ENCODE peak calls at places on chromosomes 1 and 21, in ten cellular contexts. One of them, this sample, is unnamed.

GRCh38 chr1:116390195-116390594 is 17.2 kb downstream of the ATP1A1 start:
- DNase-seq in hepatocyte: no peak
- DNase-seq in K562: no peak
- DNase-seq in tibial artery: no peak
- DNase-seq in neural progenitor cell: no peak
- DNase-seq in AG10803: no peak
- DNase-seq in kidney epithelial cell: no peak
- DNase-seq in epithelial cell of esophagus: no peak
- DNase-seq in ovary: no peak
- DNase-seq in cardiac fibroblast: no peak
- DNase-seq in this sample: no peak

GRCh38 chr1:10890391-10891073 is 94.1 kb upstream of the CASZ1 start:
- DNase-seq in hepatocyte: peak
- DNase-seq in cardiac fibroblast: no peak
- DNase-seq in ovary: no peak
- DNase-seq in epithelial cell of esophagus: peak
- DNase-seq in tibial artery: no peak
- DNase-seq in AG10803: no peak
- DNase-seq in neural progenitor cell: no peak
- DNase-seq in K562: no peak
- DNase-seq in kidney epithelial cell: no peak
- DNase-seq in this sample: no peak

GRCh38 chr21:46066843-46067331 is 31.0 kb upstream of the COL6A2 start:
- DNase-seq in AG10803: peak
- DNase-seq in cardiac fibroblast: peak
- DNase-seq in neural progenitor cell: peak
- DNase-seq in tibial artery: peak
- DNase-seq in hepatocyte: no peak
- DNase-seq in kidney epithelial cell: no peak
- DNase-seq in K562: no peak
- DNase-seq in epithelial cell of esophagus: no peak
- DNase-seq in ovary: peak
- DNase-seq in this sample: no peak

GRCh38 chr1:244841274-244841927 is 5.9 kb downstream of the COX20 start:
- DNase-seq in K562: no peak
- DNase-seq in ovary: no peak
- DNase-seq in hepatocyte: no peak
- DNase-seq in epithelial cell of esophagus: no peak
- DNase-seq in cardiac fibroblast: no peak
- DNase-seq in tibial artery: no peak
- DNase-seq in AG10803: no peak
- DNase-seq in neural progenitor cell: no peak
- DNase-seq in kidney epithelial cell: no peak
- DNase-seq in this sample: no peak

GRCh38 chr1:241716915-241717651 is 65.0 kb downstream of the WDR64 start:
- DNase-seq in hepatocyte: no peak
- DNase-seq in tibial artery: no peak
- DNase-seq in ovary: no peak
- DNase-seq in kidney epithelial cell: no peak
- DNase-seq in AG10803: peak
- DNase-seq in neural progenitor cell: no peak
- DNase-seq in epithelial cell of esophagus: peak
- DNase-seq in K562: no peak
- DNase-seq in cardiac fibroblast: peak
- DNase-seq in this sample: no peak

GRCh38 chr1:234731371-234732085 is 121.5 kb upstream of the IRF2BP2 start:
- DNase-seq in K562: no peak
- DNase-seq in epithelial cell of esophagus: peak
- DNase-seq in hepatocyte: no peak
- DNase-seq in ovary: no peak
- DNase-seq in tibial artery: no peak
- DNase-seq in kidney epithelial cell: no peak
- DNase-seq in neural progenitor cell: no peak
- DNase-seq in AG10803: peak
- DNase-seq in cardiac fibroblast: peak
- DNase-seq in this sample: no peak

GRCh38 chr1:70353641-70354331 is 736 bp downstream of the ANKRD13C start:
- DNase-seq in kidney epithelial cell: peak
- DNase-seq in tibial artery: no peak
- DNase-seq in ovary: no peak
- DNase-seq in hepatocyte: peak
- DNase-seq in neural progenitor cell: peak
- DNase-seq in K562: peak
- DNase-seq in epithelial cell of esophagus: peak
- DNase-seq in AG10803: peak
- DNase-seq in cardiac fibroblast: peak
- DNase-seq in this sample: peak

GRCh38 chr1:110119843-110120242 is 7.6 kb downstream of the UBL4B start:
- DNase-seq in AG10803: no peak
- DNase-seq in cardiac fibroblast: no peak
- DNase-seq in neural progenitor cell: no peak
- DNase-seq in epithelial cell of esophagus: no peak
- DNase-seq in tibial artery: no peak
- DNase-seq in hepatocyte: no peak
- DNase-seq in kidney epithelial cell: no peak
- DNase-seq in K562: no peak
- DNase-seq in ovary: no peak
- DNase-seq in this sample: no peak

GRCh38 chr1:228379165-228379460 is 27.5 kb downstream of the TRIM11 start:
- DNase-seq in ovary: peak
- DNase-seq in neural progenitor cell: peak
- DNase-seq in hepatocyte: peak
- DNase-seq in kidney epithelial cell: no peak
- DNase-seq in AG10803: peak
- DNase-seq in cardiac fibroblast: peak
- DNase-seq in K562: no peak
- DNase-seq in tibial artery: peak
- DNase-seq in epithelial cell of esophagus: peak
- DNase-seq in this sample: no peak

GRCh38 chr1:234907585-234908457 is 220.8 kb downstream of the TOMM20 start:
- DNase-seq in ovary: no peak
- DNase-seq in tibial artery: no peak
- DNase-seq in AG10803: peak
- DNase-seq in kidney epithelial cell: no peak
- DNase-seq in hepatocyte: peak
- DNase-seq in K562: no peak
- DNase-seq in epithelial cell of esophagus: no peak
- DNase-seq in neural progenitor cell: no peak
- DNase-seq in cardiac fibroblast: peak
- DNase-seq in this sample: peak

GRCh38 chr1:11168731-11169130 is 20.4 kb upstream of the ANGPTL7 start:
- DNase-seq in kidney epithelial cell: no peak
- DNase-seq in ovary: no peak
- DNase-seq in cardiac fibroblast: no peak
- DNase-seq in K562: no peak
- DNase-seq in hepatocyte: no peak
- DNase-seq in AG10803: no peak
- DNase-seq in tibial artery: no peak
- DNase-seq in epithelial cell of esophagus: no peak
- DNase-seq in neural progenitor cell: no peak
- DNase-seq in this sample: no peak

GRCh38 chr1:204477036-204477740 is 17.4 kb downstream of the PIK3C2B start:
- DNase-seq in AG10803: no peak
- DNase-seq in epithelial cell of esophagus: no peak
- DNase-seq in cardiac fibroblast: no peak
- DNase-seq in neural progenitor cell: no peak
- DNase-seq in ovary: no peak
- DNase-seq in tibial artery: no peak
- DNase-seq in K562: no peak
- DNase-seq in hepatocyte: no peak
- DNase-seq in kidney epithelial cell: no peak
- DNase-seq in this sample: no peak

GRCh38 chr1:190373705-190374336 is 103.8 kb downstream of the BRINP3 start:
- DNase-seq in ovary: no peak
- DNase-seq in epithelial cell of esophagus: peak
- DNase-seq in kidney epithelial cell: no peak
- DNase-seq in AG10803: no peak
- DNase-seq in tibial artery: no peak
- DNase-seq in cardiac fibroblast: peak
- DNase-seq in K562: no peak
- DNase-seq in hepatocyte: peak
- DNase-seq in neural progenitor cell: peak
- DNase-seq in this sample: no peak

DNA sequence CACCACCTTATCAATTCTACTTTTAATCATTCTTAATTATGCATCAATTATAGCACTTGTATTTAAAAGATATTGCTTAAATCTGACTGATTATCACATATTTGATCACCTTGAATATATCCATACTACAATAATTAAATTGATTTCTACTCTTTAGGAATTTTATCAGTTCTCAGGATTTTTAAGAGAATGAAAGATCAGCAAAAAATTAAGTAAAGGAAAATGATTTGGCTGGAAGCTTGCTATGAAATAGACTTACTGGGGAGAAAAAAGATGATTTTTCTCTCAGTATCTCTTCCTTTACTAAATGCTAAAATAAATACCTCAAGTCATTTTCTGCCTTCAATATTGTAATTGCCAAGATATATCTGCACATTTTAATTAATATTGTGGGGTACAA is 848.6 kb downstream of the LTN1 start:
- DNase-seq in ovary: no peak
- DNase-seq in epithelial cell of esophagus: no peak
- DNase-seq in kidney epithelial cell: no peak
- DNase-seq in AG10803: no peak
- DNase-seq in cardiac fibroblast: no peak
- DNase-seq in hepatocyte: no peak
- DNase-seq in tibial artery: no peak
- DNase-seq in neural progenitor cell: no peak
- DNase-seq in K562: no peak
- DNase-seq in this sample: no peak
- H3K4me3 ChIP-seq in ovary: no peak
- H3K4me3 ChIP-seq in epithelial cell of esophagus: no peak
- H3K4me3 ChIP-seq in kidney epithelial cell: no peak
- H3K4me3 ChIP-seq in AG10803: no peak
- H3K4me3 ChIP-seq in cardiac fibroblast: no peak
- H3K4me3 ChIP-seq in hepatocyte: no peak
- H3K4me3 ChIP-seq in tibial artery: no peak
- H3K4me3 ChIP-seq in neural progenitor cell: no peak
- H3K4me3 ChIP-seq in K562: no peak
- H3K4me3 ChIP-seq in this sample: no peak

DNA sequence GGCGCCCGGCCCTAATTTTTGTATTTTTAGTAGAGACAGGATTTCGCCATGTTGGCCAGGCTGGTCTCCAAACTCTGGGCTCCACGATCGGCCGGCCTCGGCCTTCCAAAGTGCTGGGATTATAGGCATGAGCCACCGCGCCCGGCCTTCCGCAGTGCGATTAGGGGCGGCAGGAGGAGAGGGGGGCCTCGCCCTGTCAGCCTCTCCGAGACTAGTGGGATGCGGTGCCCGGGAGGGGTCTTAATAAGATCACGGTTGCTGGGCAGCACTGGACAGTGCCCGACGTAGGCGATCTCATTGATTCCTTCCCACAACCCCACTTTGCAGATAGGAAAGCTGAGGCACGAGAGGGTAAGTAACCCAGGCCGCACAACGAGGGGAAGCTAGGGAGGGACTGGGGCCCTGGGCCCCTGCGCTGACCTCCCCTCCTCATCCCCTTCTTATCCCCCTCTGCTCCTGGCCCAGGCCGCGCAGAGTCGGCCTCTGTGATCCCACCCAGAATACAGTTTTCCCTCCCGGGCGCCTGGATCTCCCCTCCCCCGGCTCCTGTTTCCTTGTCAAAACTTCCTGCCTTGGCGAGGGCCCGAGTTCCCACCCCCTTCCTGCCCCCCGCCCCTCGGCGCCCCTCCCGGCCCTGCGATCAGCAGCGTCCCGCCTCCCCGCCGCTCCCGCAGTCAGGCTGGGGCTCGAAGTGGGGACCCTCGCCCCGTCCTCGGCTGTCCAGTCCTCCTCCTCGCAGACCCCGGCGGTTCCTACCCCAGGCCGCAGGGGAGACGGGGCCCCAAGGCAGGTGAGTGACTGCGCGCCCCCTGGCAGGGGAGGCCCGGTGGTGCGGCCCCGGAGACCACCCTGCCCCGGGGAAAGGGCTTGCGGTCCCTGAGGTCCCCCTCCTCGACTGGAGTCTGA is at the start of gene PEAR1:
- DNase-seq in hepatocyte: peak
- DNase-seq in cardiac fibroblast: peak
- DNase-seq in neural progenitor cell: peak
- DNase-seq in tibial artery: peak
- DNase-seq in AG10803: no peak
- DNase-seq in kidney epithelial cell: no peak
- DNase-seq in K562: no peak
- DNase-seq in ovary: peak
- DNase-seq in epithelial cell of esophagus: no peak
- DNase-seq in this sample: no peak
- TF ChIP-seq CTCF in hepatocyte: peak
- TF ChIP-seq CTCF in cardiac fibroblast: no peak
- TF ChIP-seq CTCF in neural progenitor cell: peak
- TF ChIP-seq CTCF in tibial artery: no peak
- TF ChIP-seq CTCF in AG10803: no peak
- TF ChIP-seq CTCF in kidney epithelial cell: no peak
- TF ChIP-seq CTCF in K562: no peak
- TF ChIP-seq CTCF in ovary: no peak
- TF ChIP-seq CTCF in epithelial cell of esophagus: no peak
- TF ChIP-seq CTCF in this sample: peak

GRCh38 chr1:89890085-89890754 is 69.4 kb downstream of the LRRC8D start:
- DNase-seq in hepatocyte: peak
- DNase-seq in epithelial cell of esophagus: peak
- DNase-seq in neural progenitor cell: no peak
- DNase-seq in kidney epithelial cell: no peak
- DNase-seq in AG10803: peak
- DNase-seq in K562: no peak
- DNase-seq in cardiac fibroblast: peak
- DNase-seq in tibial artery: no peak
- DNase-seq in ovary: no peak
- DNase-seq in this sample: no peak
- H3K4me3 ChIP-seq in hepatocyte: no peak
- H3K4me3 ChIP-seq in epithelial cell of esophagus: no peak
- H3K4me3 ChIP-seq in neural progenitor cell: no peak
- H3K4me3 ChIP-seq in kidney epithelial cell: no peak
- H3K4me3 ChIP-seq in AG10803: no peak
- H3K4me3 ChIP-seq in K562: no peak
- H3K4me3 ChIP-seq in cardiac fibroblast: no peak
- H3K4me3 ChIP-seq in tibial artery: no peak
- H3K4me3 ChIP-seq in ovary: no peak
- H3K4me3 ChIP-seq in this sample: no peak

DNA sequence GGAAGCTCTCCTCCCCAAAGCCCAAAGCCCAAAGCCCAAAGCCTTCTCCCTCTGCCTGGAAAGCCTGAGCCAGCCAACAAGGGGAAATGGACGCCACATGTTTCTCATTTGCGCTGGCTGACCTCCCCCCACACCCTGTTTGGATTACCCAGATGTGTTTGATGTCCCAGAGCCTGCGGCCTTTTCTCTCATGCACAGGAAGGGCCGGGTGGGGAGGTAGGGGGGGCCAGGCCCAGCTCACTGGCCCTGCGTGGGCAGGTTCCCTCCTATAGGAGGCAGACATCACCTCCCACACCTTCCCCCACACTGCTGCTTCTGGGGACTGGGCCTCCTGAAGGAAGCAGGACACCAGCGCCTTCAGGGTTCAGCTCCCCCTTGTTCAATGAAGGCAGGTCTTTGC is 116.3 kb downstream of the NAV1 start:
- DNase-seq in tibial artery: no peak
- DNase-seq in K562: peak
- DNase-seq in epithelial cell of esophagus: no peak
- DNase-seq in neural progenitor cell: peak
- DNase-seq in AG10803: peak
- DNase-seq in cardiac fibroblast: peak
- DNase-seq in ovary: no peak
- DNase-seq in hepatocyte: peak
- DNase-seq in kidney epithelial cell: no peak
- DNase-seq in this sample: no peak
- TF ChIP-seq CTCF in tibial artery: no peak
- TF ChIP-seq CTCF in K562: peak
- TF ChIP-seq CTCF in epithelial cell of esophagus: no peak
- TF ChIP-seq CTCF in neural progenitor cell: peak
- TF ChIP-seq CTCF in AG10803: peak
- TF ChIP-seq CTCF in cardiac fibroblast: peak
- TF ChIP-seq CTCF in ovary: no peak
- TF ChIP-seq CTCF in hepatocyte: peak
- TF ChIP-seq CTCF in kidney epithelial cell: no peak
- TF ChIP-seq CTCF in this sample: peak

GRCh38 chr21:42063206-42063577 is 7.9 kb upstream of the UMODL1 start:
- DNase-seq in hepatocyte: no peak
- DNase-seq in cardiac fibroblast: no peak
- DNase-seq in neural progenitor cell: no peak
- DNase-seq in kidney epithelial cell: no peak
- DNase-seq in AG10803: no peak
- DNase-seq in epithelial cell of esophagus: no peak
- DNase-seq in K562: no peak
- DNase-seq in tibial artery: no peak
- DNase-seq in ovary: no peak
- DNase-seq in this sample: no peak
- H3K4me3 ChIP-seq in hepatocyte: no peak
- H3K4me3 ChIP-seq in cardiac fibroblast: no peak
- H3K4me3 ChIP-seq in neural progenitor cell: no peak
- H3K4me3 ChIP-seq in kidney epithelial cell: no peak
- H3K4me3 ChIP-seq in AG10803: no peak
- H3K4me3 ChIP-seq in epithelial cell of esophagus: no peak
- H3K4me3 ChIP-seq in K562: no peak
- H3K4me3 ChIP-seq in tibial artery: no peak
- H3K4me3 ChIP-seq in ovary: no peak
- H3K4me3 ChIP-seq in this sample: no peak

This sample was measured in AG04449.